ENCODE peak calls at places on chromosomes 3 and 15, in seven cellular contexts. One of them, this sample, is unnamed. For H3K4me1, the result is how much of the 10 kb centered on the place peaks cover.

GRCh38 chr15:101380146-101380545 is 85.1 kb upstream of the SNRPA1 start:
- DNase-seq in HCT116: no peak
- DNase-seq in heart right ventricle: no peak
- DNase-seq in CD8-positive, alpha-beta memory T cell: no peak
- DNase-seq in PC-9: no peak
- DNase-seq in upper lobe of left lung: no peak
- DNase-seq in uterus: no peak
- DNase-seq in this sample: no peak

GRCh38 chr3:41102053-41102556 is 97.2 kb upstream of the CTNNB1 start:
- DNase-seq in HCT116: no peak
- DNase-seq in heart right ventricle: no peak
- DNase-seq in CD8-positive, alpha-beta memory T cell: no peak
- DNase-seq in PC-9: no peak
- DNase-seq in upper lobe of left lung: no peak
- DNase-seq in uterus: no peak
- DNase-seq in this sample: no peak

GRCh38 chr3:30609930-30610701 is 3.7 kb downstream of the TGFBR2 start:
- DNase-seq in HCT116: no peak
- DNase-seq in heart right ventricle: no peak
- DNase-seq in CD8-positive, alpha-beta memory T cell: no peak
- DNase-seq in PC-9: no peak
- DNase-seq in upper lobe of left lung: no peak
- DNase-seq in uterus: no peak
- DNase-seq in this sample: no peak

GRCh38 chr3:180048840-180049239 is 12.1 kb upstream of the PEX5L start:
- DNase-seq in HCT116: no peak
- DNase-seq in heart right ventricle: no peak
- DNase-seq in CD8-positive, alpha-beta memory T cell: no peak
- DNase-seq in PC-9: no peak
- DNase-seq in upper lobe of left lung: no peak
- DNase-seq in uterus: no peak
- DNase-seq in this sample: no peak

GRCh38 chr3:196609815-196610515 is 29.5 kb upstream of the NRROS start:
- DNase-seq in HCT116: no peak
- DNase-seq in heart right ventricle: no peak
- DNase-seq in CD8-positive, alpha-beta memory T cell: no peak
- DNase-seq in PC-9: no peak
- DNase-seq in upper lobe of left lung: no peak
- DNase-seq in uterus: no peak
- DNase-seq in this sample: no peak

GRCh38 chr3:159764211-159765024 is 224.2 kb upstream of the IL12A start:
- DNase-seq in HCT116: no peak
- DNase-seq in heart right ventricle: peak
- DNase-seq in CD8-positive, alpha-beta memory T cell: no peak
- DNase-seq in PC-9: no peak
- DNase-seq in upper lobe of left lung: peak
- DNase-seq in uterus: no peak
- DNase-seq in this sample: peak

GRCh38 chr3:122151480-122151879 is 32.0 kb upstream of the CASR start:
- DNase-seq in HCT116: no peak
- DNase-seq in heart right ventricle: no peak
- DNase-seq in CD8-positive, alpha-beta memory T cell: no peak
- DNase-seq in PC-9: no peak
- DNase-seq in upper lobe of left lung: no peak
- DNase-seq in uterus: no peak
- DNase-seq in this sample: no peak

GRCh38 chr3:4588410-4588809 is 95.3 kb downstream of the ITPR1 start:
- DNase-seq in HCT116: no peak
- DNase-seq in heart right ventricle: no peak
- DNase-seq in CD8-positive, alpha-beta memory T cell: no peak
- DNase-seq in PC-9: no peak
- DNase-seq in upper lobe of left lung: no peak
- DNase-seq in uterus: peak
- DNase-seq in this sample: no peak

GRCh38 chr15:40367038-40367672 is 9.1 kb downstream of the DISP2 start:
- DNase-seq in HCT116: no peak
- DNase-seq in heart right ventricle: peak
- DNase-seq in CD8-positive, alpha-beta memory T cell: no peak
- DNase-seq in PC-9: no peak
- DNase-seq in upper lobe of left lung: no peak
- DNase-seq in uterus: no peak
- DNase-seq in this sample: peak

GRCh38 chr3:73391984-73392383 is 232.8 kb downstream of the PDZRN3 start:
- DNase-seq in HCT116: no peak
- DNase-seq in heart right ventricle: no peak
- DNase-seq in CD8-positive, alpha-beta memory T cell: no peak
- DNase-seq in PC-9: no peak
- DNase-seq in upper lobe of left lung: no peak
- DNase-seq in uterus: no peak
- DNase-seq in this sample: peak

GRCh38 chr15:71329041-71329440 is 213.8 kb downstream of the THSD4 start:
- DNase-seq in HCT116: no peak
- DNase-seq in heart right ventricle: peak
- DNase-seq in CD8-positive, alpha-beta memory T cell: no peak
- DNase-seq in PC-9: no peak
- DNase-seq in upper lobe of left lung: no peak
- DNase-seq in uterus: peak
- DNase-seq in this sample: no peak

GRCh38 chr3:33044676-33045075 is 52.3 kb downstream of the GLB1 start:
- DNase-seq in HCT116: no peak
- DNase-seq in heart right ventricle: no peak
- DNase-seq in CD8-positive, alpha-beta memory T cell: no peak
- DNase-seq in PC-9: no peak
- DNase-seq in upper lobe of left lung: no peak
- DNase-seq in uterus: no peak
- DNase-seq in this sample: no peak

GRCh38 chr15:59221479-59221878 is 14.8 kb downstream of the LDHAL6B start:
- DNase-seq in HCT116: no peak
- DNase-seq in heart right ventricle: no peak
- DNase-seq in CD8-positive, alpha-beta memory T cell: no peak
- DNase-seq in PC-9: no peak
- DNase-seq in upper lobe of left lung: no peak
- DNase-seq in uterus: peak
- DNase-seq in this sample: no peak

GRCh38 chr15:65259367-65259781 is 27.3 kb downstream of the PARP16 start:
- DNase-seq in HCT116: no peak
- DNase-seq in heart right ventricle: no peak
- DNase-seq in CD8-positive, alpha-beta memory T cell: no peak
- DNase-seq in PC-9: no peak
- DNase-seq in upper lobe of left lung: no peak
- DNase-seq in uterus: peak
- DNase-seq in this sample: peak
- H3K4me1 ChIP-seq in HCT116: under half
- H3K4me1 ChIP-seq in heart right ventricle: under half
- H3K4me1 ChIP-seq in CD8-positive, alpha-beta memory T cell: under half
- H3K4me1 ChIP-seq in PC-9: under half
- H3K4me1 ChIP-seq in upper lobe of left lung: under half
- H3K4me1 ChIP-seq in uterus: under half
- H3K4me1 ChIP-seq in this sample: under half

GRCh38 chr3:39187372-39188155 is 4.8 kb downstream of the XIRP1 start:
- DNase-seq in HCT116: no peak
- DNase-seq in heart right ventricle: peak
- DNase-seq in CD8-positive, alpha-beta memory T cell: no peak
- DNase-seq in PC-9: no peak
- DNase-seq in upper lobe of left lung: no peak
- DNase-seq in uterus: no peak
- DNase-seq in this sample: no peak
- H3K4me3 ChIP-seq in HCT116: no peak
- H3K4me3 ChIP-seq in heart right ventricle: no peak
- H3K4me3 ChIP-seq in CD8-positive, alpha-beta memory T cell: no peak
- H3K4me3 ChIP-seq in PC-9: no peak
- H3K4me3 ChIP-seq in upper lobe of left lung: no peak
- H3K4me3 ChIP-seq in uterus: no peak
- H3K4me3 ChIP-seq in this sample: no peak

GRCh38 chr3:195405646-195406045 is 37.2 kb downstream of the ACAP2 start:
- DNase-seq in HCT116: no peak
- DNase-seq in heart right ventricle: no peak
- DNase-seq in CD8-positive, alpha-beta memory T cell: no peak
- DNase-seq in PC-9: no peak
- DNase-seq in upper lobe of left lung: no peak
- DNase-seq in uterus: no peak
- DNase-seq in this sample: no peak

GRCh38 chr3:195411831-195412230 is 31.0 kb downstream of the ACAP2 start:
- DNase-seq in HCT116: no peak
- DNase-seq in heart right ventricle: no peak
- DNase-seq in CD8-positive, alpha-beta memory T cell: no peak
- DNase-seq in PC-9: no peak
- DNase-seq in upper lobe of left lung: no peak
- DNase-seq in uterus: no peak
- DNase-seq in this sample: no peak

GRCh38 chr3:195410546-195410945 is 32.3 kb downstream of the ACAP2 start:
- DNase-seq in HCT116: no peak
- DNase-seq in heart right ventricle: no peak
- DNase-seq in CD8-positive, alpha-beta memory T cell: no peak
- DNase-seq in PC-9: no peak
- DNase-seq in upper lobe of left lung: no peak
- DNase-seq in uterus: no peak
- DNase-seq in this sample: no peak

GRCh38 chr3:195403841-195404408 is 38.9 kb downstream of the ACAP2 start:
- DNase-seq in HCT116: no peak
- DNase-seq in heart right ventricle: no peak
- DNase-seq in CD8-positive, alpha-beta memory T cell: no peak
- DNase-seq in PC-9: no peak
- DNase-seq in upper lobe of left lung: no peak
- DNase-seq in uterus: no peak
- DNase-seq in this sample: no peak

GRCh38 chr3:195407511-195408409 is 35.1 kb downstream of the ACAP2 start:
- DNase-seq in HCT116: no peak
- DNase-seq in heart right ventricle: no peak
- DNase-seq in CD8-positive, alpha-beta memory T cell: no peak
- DNase-seq in PC-9: no peak
- DNase-seq in upper lobe of left lung: no peak
- DNase-seq in uterus: no peak
- DNase-seq in this sample: no peak
- H3K27ac ChIP-seq in HCT116: no peak
- H3K27ac ChIP-seq in heart right ventricle: no peak
- H3K27ac ChIP-seq in CD8-positive, alpha-beta memory T cell: no peak
- H3K27ac ChIP-seq in PC-9: no peak
- H3K27ac ChIP-seq in upper lobe of left lung: no peak
- H3K27ac ChIP-seq in uterus: no peak
- H3K27ac ChIP-seq in this sample: no peak

DNA sequence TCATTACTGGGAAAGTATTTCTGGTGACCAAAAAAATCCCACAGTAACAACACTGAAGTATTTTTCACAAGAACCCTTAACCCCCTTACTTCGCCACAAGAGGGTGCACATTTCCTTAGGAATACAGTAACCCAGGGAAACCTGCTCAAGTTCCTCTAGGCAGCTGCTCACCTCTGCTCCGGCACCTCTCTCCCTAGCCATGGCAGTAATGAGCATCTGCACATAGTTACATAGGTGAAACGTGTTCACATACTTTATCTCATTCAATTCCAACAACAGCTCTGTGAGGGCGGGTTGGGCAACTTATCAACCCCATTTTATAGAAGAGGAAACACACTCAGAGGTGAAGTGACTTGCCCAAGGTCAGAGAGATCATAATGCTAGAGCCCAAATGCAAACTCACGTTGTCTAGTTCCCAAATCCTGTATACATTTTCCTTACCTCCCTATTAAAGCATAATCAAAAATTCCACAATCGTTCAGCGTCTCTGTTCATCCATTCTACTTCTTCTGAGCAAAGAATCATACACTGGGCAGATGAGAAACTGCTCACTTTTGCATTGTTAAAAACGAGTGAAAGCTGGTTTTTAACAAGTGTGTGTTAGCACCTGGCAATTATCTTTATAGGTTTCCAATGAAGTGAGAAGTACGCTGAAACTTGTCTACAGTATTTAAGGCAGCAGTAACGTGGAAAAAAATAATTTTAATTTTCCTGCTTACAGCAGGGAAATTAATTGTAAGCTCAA is 90.7 kb downstream of the IGF2BP2 start:
- DNase-seq in HCT116: peak
- DNase-seq in heart right ventricle: peak
- DNase-seq in CD8-positive, alpha-beta memory T cell: no peak
- DNase-seq in PC-9: peak
- DNase-seq in upper lobe of left lung: peak
- DNase-seq in uterus: peak
- DNase-seq in this sample: no peak
- H3K4me1 ChIP-seq in HCT116: under half
- H3K4me1 ChIP-seq in heart right ventricle: under half
- H3K4me1 ChIP-seq in CD8-positive, alpha-beta memory T cell: under half
- H3K4me1 ChIP-seq in PC-9: half or more
- H3K4me1 ChIP-seq in upper lobe of left lung: under half
- H3K4me1 ChIP-seq in uterus: under half
- H3K4me1 ChIP-seq in this sample: under half

DNA sequence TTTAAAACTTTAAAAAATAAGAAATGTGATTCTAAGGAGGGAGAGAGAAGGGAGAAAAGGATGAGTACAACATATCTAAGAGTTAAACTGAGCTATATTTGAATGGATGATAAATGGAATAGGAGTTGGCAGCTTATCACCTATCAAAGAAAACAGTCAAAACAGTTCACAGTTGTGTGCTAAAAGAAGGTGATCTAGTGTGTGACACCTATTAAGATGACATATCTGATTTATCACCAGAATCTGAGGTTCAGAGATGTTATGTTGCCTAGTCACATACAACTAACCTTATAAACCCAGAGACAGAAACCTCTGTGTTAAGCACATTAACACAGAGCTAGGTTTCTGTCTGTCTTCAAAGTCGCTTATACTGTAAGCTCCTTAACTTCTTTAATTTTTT is 3.0 kb downstream of the ATP13A3 start:
- DNase-seq in HCT116: no peak
- DNase-seq in heart right ventricle: no peak
- DNase-seq in CD8-positive, alpha-beta memory T cell: no peak
- DNase-seq in PC-9: no peak
- DNase-seq in upper lobe of left lung: no peak
- DNase-seq in uterus: no peak
- DNase-seq in this sample: no peak
- H3K4me3 ChIP-seq in HCT116: no peak
- H3K4me3 ChIP-seq in heart right ventricle: peak
- H3K4me3 ChIP-seq in CD8-positive, alpha-beta memory T cell: no peak
- H3K4me3 ChIP-seq in PC-9: peak
- H3K4me3 ChIP-seq in upper lobe of left lung: no peak
- H3K4me3 ChIP-seq in uterus: no peak
- H3K4me3 ChIP-seq in this sample: no peak

DNA sequence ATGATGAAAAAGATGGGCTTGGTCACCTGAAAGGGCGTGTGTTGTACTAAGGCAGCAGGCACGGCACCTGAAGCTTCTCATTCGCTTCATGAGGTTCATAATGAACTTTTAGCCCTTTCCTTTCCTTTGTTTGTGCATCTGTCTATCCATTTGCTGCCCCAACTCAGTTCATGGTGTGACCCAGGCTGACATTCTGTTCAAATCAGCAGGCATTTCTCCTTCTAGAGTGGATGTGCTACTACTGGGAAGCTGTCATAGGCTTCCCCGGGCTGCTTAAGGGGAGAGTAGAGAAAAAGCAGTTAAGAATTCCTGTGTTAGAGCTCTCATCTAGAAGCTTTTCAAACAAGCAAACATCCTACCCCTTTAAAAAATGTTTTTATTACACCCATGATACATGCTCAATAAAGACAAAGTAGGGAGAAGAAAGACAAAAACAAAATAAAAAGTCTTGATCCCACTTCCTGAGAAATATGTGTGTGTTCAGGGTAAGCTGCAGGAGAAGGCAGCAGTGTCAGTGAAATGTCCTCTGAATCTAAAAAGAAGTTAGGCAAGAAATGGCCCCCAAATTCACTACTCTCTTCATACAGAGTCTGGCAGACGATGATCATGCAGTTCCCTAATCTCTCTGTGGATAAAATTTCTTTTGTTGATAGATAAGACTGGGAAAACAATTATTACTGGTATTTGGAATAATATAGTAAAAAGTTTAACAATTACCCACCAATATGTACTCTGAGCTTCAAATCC is 136.9 kb upstream of the PFN2 start:
- DNase-seq in HCT116: no peak
- DNase-seq in heart right ventricle: no peak
- DNase-seq in CD8-positive, alpha-beta memory T cell: no peak
- DNase-seq in PC-9: no peak
- DNase-seq in upper lobe of left lung: no peak
- DNase-seq in uterus: no peak
- DNase-seq in this sample: no peak
- H3K27ac ChIP-seq in HCT116: no peak
- H3K27ac ChIP-seq in heart right ventricle: no peak
- H3K27ac ChIP-seq in CD8-positive, alpha-beta memory T cell: no peak
- H3K27ac ChIP-seq in PC-9: no peak
- H3K27ac ChIP-seq in upper lobe of left lung: no peak
- H3K27ac ChIP-seq in uterus: no peak
- H3K27ac ChIP-seq in this sample: no peak

This sample was measured in right cardiac atrium.